ENCODE peak calls at places on chromosomes 4 and X, in six cellular contexts. K, X, Z, J, T and V are unnamed samples.

GRCh38 chrX:72540318-72540717 is 32.3 kb downstream of the HDAC8 start:
- DNase-seq in K (peak), X (no peak), Z (no peak), J (no peak), T (no peak), V (no peak)

GRCh38 chrX:137428251-137428661 is 137.7 kb upstream of the ZIC3 start:
- DNase-seq in K (no peak), X (no peak), Z (no peak), J (no peak), T (no peak), V (no peak)

GRCh38 chr4:70437212-70437611 is 34.8 kb upstream of the MUC7 start:
- DNase-seq in K (no peak), X (no peak), Z (no peak), J (no peak), T (no peak), V (no peak)

GRCh38 chr4:54320826-54321320 is 91.8 kb downstream of the PDGFRA start:
- DNase-seq in K (no peak), X (no peak), Z (no peak), J (no peak), T (no peak), V (no peak)

GRCh38 chr4:34170941-34171340 is 2073.4 kb downstream of the ARAP2 start:
- DNase-seq in K (no peak), X (no peak), Z (no peak), J (no peak), T (no peak), V (no peak)

GRCh38 chrX:148416931-148417330 is 83.5 kb upstream of the AFF2 start:
- DNase-seq in K (no peak), X (no peak), Z (no peak), J (no peak), T (no peak), V (no peak)

GRCh38 chrX:43750248-43750676 is 94.2 kb downstream of the MAOA start:
- DNase-seq in K (peak), X (no peak), Z (peak), J (peak), T (peak), V (peak)

GRCh38 chrX:18360867-18361266 is 6.4 kb upstream of the SCML2 start:
- DNase-seq in K (no peak), X (no peak), Z (no peak), J (no peak), T (no peak), V (no peak)

GRCh38 chrX:13380230-13380629 is 60.4 kb upstream of the ATXN3L start:
- DNase-seq in K (no peak), X (no peak), Z (no peak), J (no peak), T (no peak), V (no peak)

GRCh38 chrX:151279161-151279560 is 102.8 kb downstream of the GPR50 start:
- DNase-seq in K (no peak), X (no peak), Z (no peak), J (no peak), T (no peak), V (no peak)

GRCh38 chr4:1738410-1738809 is 17.1 kb downstream of the TACC3 start:
- DNase-seq in K (peak), X (no peak), Z (no peak), J (no peak), T (no peak), V (no peak)

GRCh38 chr4:77092832-77093800 is 17.3 kb upstream of the CCNI start:
- DNase-seq in K (peak), X (no peak), Z (no peak), J (no peak), T (no peak), V (no peak)

GRCh38 chr4:167052631-167053085 is 181.6 kb downstream of the SPOCK3 start:
- DNase-seq in K (no peak), X (no peak), Z (no peak), J (no peak), T (no peak), V (no peak)

GRCh38 chr4:130922955-130923354 is 1827.0 kb downstream of the C4orf33 start:
- DNase-seq in K (no peak), X (no peak), Z (no peak), J (no peak), T (no peak), V (no peak)

GRCh38 chrX:13048265-13048664 is 3.8 kb upstream of the FAM9C start:
- DNase-seq in K (no peak), X (no peak), Z (no peak), J (no peak), T (no peak), V (no peak)

GRCh38 chrX:101429934-101430333 is 21.9 kb downstream of the HNRNPH2 start:
- DNase-seq in K (no peak), X (no peak), Z (no peak), J (no peak), T (no peak), V (no peak)

GRCh38 chr4:152605641-152606304 is 69.9 kb upstream of the FBXW7 start:
- DNase-seq in K (no peak), X (no peak), Z (no peak), J (no peak), T (no peak), V (no peak)

GRCh38 chr4:138912714-138913340 is 102.8 kb upstream of the NOCT start:
- DNase-seq in K (no peak), X (no peak), Z (no peak), J (no peak), T (no peak), V (no peak)

GRCh38 chr4:10179957-10180602 is 63.5 kb upstream of the WDR1 start:
- DNase-seq in K (no peak), X (no peak), Z (no peak), J (no peak), T (no peak), V (no peak)

GRCh38 chr4:81469774-81470455 is 1.8 kb downstream of the RASGEF1B start:
- DNase-seq in K (no peak), X (no peak), Z (no peak), J (no peak), T (no peak), V (no peak)

GRCh38 chrX:38871129-38872029 is 70.1 kb downstream of the MID1IP1 start:
- DNase-seq in K (no peak), X (no peak), Z (no peak), J (no peak), T (no peak), V (no peak)

GRCh38 chrX:100994352-100995281 is 25.1 kb downstream of the ARL13A start:
- DNase-seq in K (no peak), X (no peak), Z (no peak), J (no peak), T (no peak), V (no peak)

GRCh38 chr4:107183155-107183774 is 147.2 kb upstream of the DKK2 start:
- DNase-seq in K (peak), X (no peak), Z (no peak), J (no peak), T (no peak), V (no peak)

GRCh38 chr4:104494822-104495559 is at the start of gene CXXC4:
- DNase-seq in K (no peak), X (peak), Z (no peak), J (no peak), T (no peak), V (no peak)

GRCh38 chrX:55057691-55058249 is 17.1 kb upstream of the PAGE2B start:
- DNase-seq in K (peak), X (no peak), Z (no peak), J (no peak), T (peak), V (no peak)

GRCh38 chr4:28772066-28772465 is 1911.4 kb downstream of the STIM2 start:
- DNase-seq in K (no peak), X (no peak), Z (no peak), J (no peak), T (no peak), V (no peak)

GRCh38 chrX:64204252-64204651 is 1.3 kb downstream of the AMER1 start:
- DNase-seq in K (no peak), X (no peak), Z (no peak), J (no peak), T (no peak), V (no peak)

GRCh38 chr4:22090655-22091350 is 142.2 kb upstream of the KCNIP4 start:
- DNase-seq in K (no peak), X (no peak), Z (no peak), J (no peak), T (no peak), V (no peak)

GRCh38 chr4:127309360-127310095 is 323.2 kb upstream of the INTU start:
- DNase-seq in K (no peak), X (no peak), Z (no peak), J (no peak), T (no peak), V (no peak)

GRCh38 chr4:40991908-40992307 is 222.4 kb downstream of the APBB2 start:
- DNase-seq in K (peak), X (no peak), Z (no peak), J (no peak), T (no peak), V (no peak)

GRCh38 chr4:162506253-162506652 is 342.5 kb upstream of the FSTL5 start:
- DNase-seq in K (no peak), X (no peak), Z (no peak), J (no peak), T (no peak), V (no peak)

GRCh38 chr4:157425897-157426296 is 205.4 kb downstream of the GRIA2 start:
- DNase-seq in K (no peak), X (no peak), Z (no peak), J (no peak), T (no peak), V (no peak)

GRCh38 chr4:72525938-72526337 is 43.1 kb downstream of the ADAMTS3 start:
- DNase-seq in K (no peak), X (no peak), Z (peak), J (no peak), T (no peak), V (no peak)

GRCh38 chr4:25860586-25861421 is 2.0 kb downstream of the SEL1L3 start:
- DNase-seq in K (peak), X (no peak), Z (no peak), J (no peak), T (no peak), V (no peak)

GRCh38 chr4:93084599-93085305 is 743.8 kb upstream of the ATOH1 start:
- DNase-seq in K (no peak), X (no peak), Z (no peak), J (no peak), T (no peak), V (no peak)

GRCh38 chrX:87391742-87392141 is 125.9 kb upstream of the KLHL4 start:
- DNase-seq in K (no peak), X (no peak), Z (no peak), J (no peak), T (no peak), V (no peak)

GRCh38 chrX:74179499-74179898 is 124.5 kb upstream of the ZCCHC13 start:
- DNase-seq in K (no peak), X (no peak), Z (no peak), J (no peak), T (no peak), V (no peak)

GRCh38 chr4:6270691-6271121 is 1.1 kb downstream of the WFS1 start:
- DNase-seq in K (no peak), X (no peak), Z (no peak), J (no peak), T (no peak), V (no peak)

GRCh38 chr4:104063341-104063740 is 343.6 kb upstream of the TACR3 start:
- DNase-seq in K (no peak), X (no peak), Z (no peak), J (no peak), T (no peak), V (no peak)

GRCh38 chr4:67909910-67910905 is 26.4 kb upstream of the TMPRSS11D start:
- DNase-seq in K (peak), X (no peak), Z (no peak), J (no peak), T (no peak), V (no peak)